ENCODE peak calls at places on chromosomes 2 and 18, in seven cellular contexts. B is pancreas; T is AG04450; V is tibial artery; W is CD8-positive, alpha-beta T cell; L is upper lobe of left lung; S is esophagus muscularis mucosa. P is an unnamed sample.

GRCh38 chr2:192002418-192002817 is 155.5 kb upstream of the CAVIN2 start:
- DNase-seq in L (no peak), V (no peak), W (no peak), T (no peak), B (no peak), S (no peak), P (no peak)

GRCh38 chr18:48950536-48951447 is at the start of gene SMAD7:
- DNase-seq in S (no peak), W (no peak), V (no peak), L (no peak), B (no peak), T (no peak), P (no peak)

GRCh38 chr2:238239552-238239871 is 326 bp downstream of the HES6 start:
- DNase-seq in L (no peak), W (peak; percentile 15), V (no peak), T (no peak), S (no peak), B (no peak), P (no peak)

GRCh38 chr18:60007641-60008040 is 107.8 kb downstream of the PMAIP1 start:
- DNase-seq in W (no peak), V (no peak), S (no peak), L (no peak), B (no peak), T (no peak), P (no peak)

GRCh38 chr2:46297546-46298271 is 502 bp downstream of the EPAS1 start:
- DNase-seq in V (peak; percentile 86), W (peak; percentile 61), T (no peak), L (peak; percentile 91), S (no peak), B (peak; percentile 93), P (no peak)

GRCh38 chr2:158505448-158505934 is 48.7 kb downstream of the PKP4 start:
- DNase-seq in T (no peak), L (no peak), S (peak; percentile 89), B (no peak), V (no peak), W (no peak), P (no peak)

GRCh38 chr18:10508546-10508945 is 17.3 kb upstream of the NAPG start:
- DNase-seq in B (no peak), L (no peak), W (no peak), S (no peak), V (no peak), T (no peak), P (no peak)

GRCh38 chr2:80624062-80624461 is 319.5 kb upstream of the LRRTM1 start:
- DNase-seq in L (no peak), W (no peak), T (no peak), S (no peak), B (no peak), V (no peak), P (no peak)

GRCh38 chr18:40159141-40160017 is 1795.7 kb upstream of the PIK3C3 start:
- DNase-seq in V (no peak), B (no peak), L (no peak), W (no peak), T (no peak), S (no peak), P (peak; percentile 46)

GRCh38 chr2:61834893-61835292 is 19.0 kb downstream of the FAM161A start:
- DNase-seq in B (no peak), T (no peak), W (no peak), L (no peak), V (no peak), S (no peak), P (no peak)

GRCh38 chr18:59691996-59692395 is 5.2 kb downstream of the CCBE1 start:
- DNase-seq in V (no peak), B (no peak), S (no peak), L (no peak), T (no peak), W (no peak), P (no peak)

GRCh38 chr2:230866704-230867561 is 2.2 kb downstream of the ITM2C start:
- DNase-seq in V (no peak), L (peak; percentile 35), B (peak; percentile 66), T (no peak), W (peak; percentile 62), S (no peak), P (no peak)

GRCh38 chr2:142557391-142557790 is 320.1 kb upstream of the KYNU start:
- DNase-seq in W (no peak), B (no peak), V (no peak), L (no peak), T (no peak), S (no peak), P (peak; percentile 46)

GRCh38 chr18:8771930-8772329 is 66.6 kb downstream of the MTCL1 start:
- DNase-seq in T (no peak), B (peak; percentile 71), S (no peak), L (no peak), W (no peak), V (no peak), P (no peak)

GRCh38 chr2:27407798-27408491 is 1.4 kb downstream of the PPM1G start:
- DNase-seq in B (no peak), W (no peak), V (no peak), L (no peak), S (no peak), T (no peak), P (no peak)

GRCh38 chr2:74764429-74765272 is 69.3 kb upstream of the HK2 start:
- DNase-seq in T (no peak), V (no peak), L (no peak), S (no peak), W (no peak), B (no peak), P (no peak)

GRCh38 chr2:44510246-44510645 is 148.5 kb downstream of the CAMKMT start:
- DNase-seq in V (no peak), S (no peak), L (no peak), W (no peak), T (no peak), B (no peak), P (no peak)

GRCh38 chr2:230922951-230923717 is 1.9 kb downstream of the GPR55 start:
- DNase-seq in V (peak; percentile 27), S (no peak), W (no peak), T (no peak), B (no peak), L (no peak), P (no peak)

GRCh38 chr2:186716899-186717811 is 23.3 kb downstream of the FAM171B start:
- DNase-seq in S (no peak), B (no peak), T (peak; percentile 23), L (no peak), V (no peak), W (no peak), P (no peak)

GRCh38 chr2:149597050-149598013 is 9.8 kb upstream of the MMADHC start:
- DNase-seq in B (no peak), L (peak; percentile 33), S (no peak), V (no peak), T (peak; percentile 84), W (peak; percentile 15), P (peak; percentile 90)

DNA sequence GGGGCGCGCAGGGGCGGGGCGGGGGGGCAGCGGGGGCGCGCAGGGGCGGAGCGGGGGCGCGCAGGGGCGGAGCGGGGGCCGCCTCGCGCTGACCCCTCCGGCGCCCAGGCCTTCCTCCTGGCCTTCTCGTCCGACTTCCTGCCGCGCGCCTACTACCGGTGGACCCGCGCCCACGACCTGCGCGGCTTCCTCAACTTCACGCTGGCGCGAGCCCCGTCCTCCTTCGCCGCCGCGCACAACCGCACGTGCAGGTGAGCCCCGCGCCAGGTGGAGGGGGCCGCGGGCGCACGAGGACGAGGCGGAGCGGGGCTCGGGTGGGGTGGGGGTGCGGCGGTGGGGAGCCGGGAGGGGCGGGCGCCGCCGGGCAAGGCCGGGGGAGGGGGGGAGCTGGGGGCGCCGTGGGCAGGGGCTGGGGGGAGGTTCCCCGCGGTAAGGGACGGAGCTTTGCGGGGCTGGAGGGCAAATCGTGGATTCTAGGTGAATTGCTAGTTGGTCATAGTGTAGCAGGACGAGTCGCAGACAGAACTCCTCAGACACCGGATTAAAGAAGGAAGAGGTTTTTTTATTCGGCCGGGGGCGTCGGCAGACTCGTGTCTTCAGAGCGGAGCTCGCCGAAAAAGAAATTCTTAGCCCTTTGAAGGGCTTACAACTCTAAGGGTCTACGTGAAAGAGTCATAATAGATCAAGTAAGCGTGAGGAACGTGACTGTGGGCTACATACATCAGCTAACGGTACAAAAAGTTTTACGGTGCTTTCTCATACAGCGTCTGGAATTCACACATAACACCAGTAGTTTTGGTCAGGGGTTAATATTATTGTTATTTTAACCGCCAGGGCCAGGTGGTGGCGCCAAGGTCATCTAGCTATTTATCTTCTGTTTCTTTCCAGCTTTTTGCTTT is 29.9 kb downstream of the ANO7 start:
- DNase-seq in V (no peak), T (no peak), L (peak; percentile 57), S (no peak), W (no peak), B (peak; percentile 65), P (no peak)
- H3K27ac ChIP-seq in V (peak overlapping the region; percentile 48), T (no peak overlapping the region), L (peak overlapping the region; percentile 43), S (peak overlapping the region; percentile 77), W (no peak overlapping the region), B (peak overlapping the region; percentile 19), P (no peak overlapping the region)

GRCh38 chr2:240182966-240183365 is 42.5 kb upstream of the OTOS start:
- DNase-seq in B (no peak), T (no peak), V (peak; percentile 41), L (no peak), W (no peak), S (no peak), P (no peak)

GRCh38 chr2:240186191-240186725 is 45.8 kb upstream of the OTOS start:
- DNase-seq in T (no peak), V (peak; percentile 40), S (no peak), W (no peak), B (no peak), L (no peak), P (no peak)

GRCh38 chr2:240183370-240184197 is 43.1 kb upstream of the OTOS start:
- DNase-seq in V (peak; percentile 47), W (no peak), S (no peak), B (no peak), T (no peak), L (no peak), P (no peak)

GRCh38 chr2:240184198-240184590 is 43.7 kb upstream of the OTOS start:
- DNase-seq in W (no peak), L (no peak), B (no peak), S (no peak), V (peak; percentile 43), T (no peak), P (no peak)

GRCh38 chr2:240184656-240185055 is 44.2 kb upstream of the OTOS start:
- DNase-seq in B (no peak), L (no peak), S (no peak), V (peak; percentile 6), T (no peak), W (no peak), P (no peak)
- H3K27me3 ChIP-seq in B (no peaks in the 10 kb centered on the region), L (no peaks in the 10 kb centered on the region), S (peaks cover 30% of the 10 kb centered on the region), V (peaks cover 30% of the 10 kb centered on the region), T (peaks cover 41% of the 10 kb centered on the region), W (no peaks in the 10 kb centered on the region), P (no peaks in the 10 kb centered on the region)

DNA sequence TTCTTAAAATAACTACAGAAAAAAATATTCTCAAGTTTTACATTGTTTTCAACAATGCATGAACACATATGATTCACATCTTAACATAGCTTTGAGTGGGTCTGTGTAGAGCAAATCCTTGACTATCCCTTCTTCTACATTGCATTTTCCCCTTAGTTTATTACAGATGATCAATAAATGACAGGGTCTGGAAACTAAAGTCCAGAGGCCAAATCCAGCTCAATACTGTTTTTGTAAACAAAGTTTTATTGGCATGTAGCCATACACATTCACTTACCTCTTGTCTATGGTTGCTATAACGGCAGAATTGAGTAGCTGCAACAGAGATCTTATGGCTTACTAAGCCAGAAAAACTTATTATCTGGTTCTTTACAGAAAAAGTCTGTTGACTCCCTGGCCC is 12.9 kb downstream of the FANCL start:
- DNase-seq in B (no peak), V (no peak), S (no peak), W (no peak), L (no peak), T (no peak), P (no peak)
- H3K4me3 ChIP-seq in B (no peak overlapping the region), V (no peak overlapping the region), S (no peak overlapping the region), W (no peak overlapping the region), L (no peak overlapping the region), T (no peak overlapping the region), P (no peak overlapping the region)

GRCh38 chr2:124607679-124608078 is 582.6 kb downstream of the CNTNAP5 start:
- DNase-seq in L (no peak), V (no peak), W (no peak), S (no peak), T (no peak), B (no peak), P (no peak)
- H3K27ac ChIP-seq in L (no peak overlapping the region), V (no peak overlapping the region), W (no peak overlapping the region), S (no peak overlapping the region), T (no peak overlapping the region), B (no peak overlapping the region), P (no peak overlapping the region)

P was measured in brain microvascular endothelial cell.